ENCODE peak calls at places on chromosome 15, in seven cellular contexts. One of them, this sample, is unnamed.

GRCh38 chr15:94576889-94577533 is 345.6 kb downstream of the MCTP2 start:
- DNase-seq in HepG2: peak; percentile 20
- DNase-seq in GM12878: no peak
- DNase-seq in K562: peak; percentile 56
- DNase-seq in H1: peak; percentile 74
- DNase-seq in SK-N-SH: peak; percentile 10
- DNase-seq in HCT116: peak; percentile 26
- DNase-seq in this sample: peak; percentile 48

GRCh38 chr15:25060472-25060803 is 105.7 kb downstream of the SNRPN start:
- DNase-seq in GM12878: no peak
- DNase-seq in K562: no peak
- DNase-seq in SK-N-SH: no peak
- DNase-seq in HepG2: no peak
- DNase-seq in HCT116: no peak
- DNase-seq in H1: no peak
- DNase-seq in this sample: no peak

GRCh38 chr15:78003539-78004008 is 73.9 kb downstream of the TBC1D2B start:
- DNase-seq in HepG2: no peak
- DNase-seq in HCT116: no peak
- DNase-seq in SK-N-SH: no peak
- DNase-seq in K562: no peak
- DNase-seq in GM12878: no peak
- DNase-seq in H1: no peak
- DNase-seq in this sample: peak; percentile 17

GRCh38 chr15:31349233-31350141 is 22.9 kb downstream of the KLF13 start:
- DNase-seq in SK-N-SH: no peak
- DNase-seq in K562: no peak
- DNase-seq in HCT116: no peak
- DNase-seq in GM12878: no peak
- DNase-seq in H1: no peak
- DNase-seq in HepG2: no peak
- DNase-seq in this sample: no peak

GRCh38 chr15:69499521-69500201 is 47.0 kb downstream of the RPLP1 start:
- DNase-seq in SK-N-SH: no peak
- DNase-seq in GM12878: no peak
- DNase-seq in HCT116: no peak
- DNase-seq in HepG2: no peak
- DNase-seq in K562: no peak
- DNase-seq in H1: peak; percentile 44
- DNase-seq in this sample: no peak

GRCh38 chr15:63466378-63467192 is 37.8 kb upstream of the USP3 start:
- DNase-seq in H1: peak; percentile 55
- DNase-seq in SK-N-SH: peak; percentile 72
- DNase-seq in HCT116: peak; percentile 74
- DNase-seq in K562: peak; percentile 81
- DNase-seq in GM12878: no peak
- DNase-seq in HepG2: peak; percentile 66
- DNase-seq in this sample: peak; percentile 84

GRCh38 chr15:69558138-69558409 is 105.5 kb downstream of the RPLP1 start:
- DNase-seq in HepG2: no peak
- DNase-seq in GM12878: no peak
- DNase-seq in SK-N-SH: no peak
- DNase-seq in HCT116: no peak
- DNase-seq in K562: no peak
- DNase-seq in H1: no peak
- DNase-seq in this sample: no peak

GRCh38 chr15:95609096-95609495 is 721.4 kb upstream of the NR2F2 start:
- DNase-seq in GM12878: no peak
- DNase-seq in HepG2: no peak
- DNase-seq in HCT116: no peak
- DNase-seq in SK-N-SH: no peak
- DNase-seq in H1: no peak
- DNase-seq in K562: no peak
- DNase-seq in this sample: no peak

GRCh38 chr15:74826372-74826819 is at the start of gene CPLX3:
- DNase-seq in HCT116: no peak
- DNase-seq in SK-N-SH: peak; percentile 62
- DNase-seq in GM12878: no peak
- DNase-seq in K562: peak; percentile 36
- DNase-seq in H1: peak; percentile 84
- DNase-seq in HepG2: no peak
- DNase-seq in this sample: peak; percentile 56

GRCh38 chr15:74889390-74889881 is 406 bp upstream of the MPI start:
- DNase-seq in SK-N-SH: peak; percentile 54
- DNase-seq in K562: peak; percentile 74
- DNase-seq in HCT116: no peak
- DNase-seq in H1: peak; percentile 54
- DNase-seq in HepG2: no peak
- DNase-seq in GM12878: no peak
- DNase-seq in this sample: peak; percentile 25

GRCh38 chr15:48717458-48717857 is 71.9 kb upstream of the FBN1 start:
- DNase-seq in SK-N-SH: no peak
- DNase-seq in K562: no peak
- DNase-seq in H1: no peak
- DNase-seq in HCT116: no peak
- DNase-seq in HepG2: no peak
- DNase-seq in GM12878: no peak
- DNase-seq in this sample: peak; percentile 39

GRCh38 chr15:44296625-44297524 is 8.4 kb downstream of the GOLM2 start:
- DNase-seq in H1: no peak
- DNase-seq in GM12878: no peak
- DNase-seq in HepG2: peak; percentile 5
- DNase-seq in HCT116: peak; percentile 40
- DNase-seq in K562: peak; percentile 87
- DNase-seq in SK-N-SH: no peak
- DNase-seq in this sample: peak; percentile 23

GRCh38 chr15:88749699-88750098 is 53.5 kb upstream of the ACAN start:
- DNase-seq in GM12878: no peak
- DNase-seq in HCT116: no peak
- DNase-seq in K562: no peak
- DNase-seq in SK-N-SH: no peak
- DNase-seq in H1: peak; percentile 3
- DNase-seq in HepG2: no peak
- DNase-seq in this sample: no peak

GRCh38 chr15:68623301-68623892 is 44.6 kb downstream of the CORO2B start:
- DNase-seq in HepG2: no peak
- DNase-seq in H1: no peak
- DNase-seq in GM12878: no peak
- DNase-seq in K562: no peak
- DNase-seq in HCT116: no peak
- DNase-seq in SK-N-SH: no peak
- DNase-seq in this sample: no peak

GRCh38 chr15:57456559-57456958 is 80.3 kb downstream of the CGNL1 start:
- DNase-seq in GM12878: no peak
- DNase-seq in HepG2: no peak
- DNase-seq in H1: no peak
- DNase-seq in SK-N-SH: no peak
- DNase-seq in HCT116: no peak
- DNase-seq in K562: no peak
- DNase-seq in this sample: no peak

GRCh38 chr15:61768131-61768530 is 292.1 kb downstream of the VPS13C start:
- DNase-seq in HCT116: no peak
- DNase-seq in SK-N-SH: no peak
- DNase-seq in GM12878: no peak
- DNase-seq in K562: no peak
- DNase-seq in H1: no peak
- DNase-seq in HepG2: no peak
- DNase-seq in this sample: no peak

GRCh38 chr15:82689147-82689546 is 20.5 kb downstream of the AP3B2 start:
- DNase-seq in HCT116: no peak
- DNase-seq in SK-N-SH: no peak
- DNase-seq in H1: no peak
- DNase-seq in GM12878: no peak
- DNase-seq in HepG2: no peak
- DNase-seq in K562: no peak
- DNase-seq in this sample: no peak

GRCh38 chr15:69543681-69544080 is 91.1 kb downstream of the RPLP1 start:
- DNase-seq in HCT116: no peak
- DNase-seq in HepG2: no peak
- DNase-seq in K562: no peak
- DNase-seq in H1: no peak
- DNase-seq in SK-N-SH: no peak
- DNase-seq in GM12878: no peak
- DNase-seq in this sample: no peak

GRCh38 chr15:101444015-101444414 is 45.5 kb downstream of the PCSK6 start:
- DNase-seq in H1: no peak
- DNase-seq in GM12878: no peak
- DNase-seq in SK-N-SH: no peak
- DNase-seq in K562: no peak
- DNase-seq in HCT116: no peak
- DNase-seq in HepG2: no peak
- DNase-seq in this sample: no peak

GRCh38 chr15:83559310-83559966 is 94.5 kb upstream of the ADAMTSL3 start:
- DNase-seq in HepG2: peak; percentile 48
- DNase-seq in K562: peak; percentile 80
- DNase-seq in HCT116: peak; percentile 60
- DNase-seq in H1: peak; percentile 74
- DNase-seq in GM12878: peak; percentile 20
- DNase-seq in SK-N-SH: peak; percentile 66
- DNase-seq in this sample: peak; percentile 77

GRCh38 chr15:31727612-31728011 is 302.7 kb upstream of the CHRNA7 start:
- DNase-seq in HepG2: no peak
- DNase-seq in HCT116: no peak
- DNase-seq in H1: no peak
- DNase-seq in SK-N-SH: no peak
- DNase-seq in GM12878: no peak
- DNase-seq in K562: no peak
- DNase-seq in this sample: no peak

GRCh38 chr15:100733088-100733487 is 130.7 kb downstream of the ASB7 start:
- DNase-seq in HCT116: no peak
- DNase-seq in SK-N-SH: peak; percentile 3
- DNase-seq in HepG2: no peak
- DNase-seq in H1: peak; percentile 19
- DNase-seq in K562: no peak
- DNase-seq in GM12878: no peak
- DNase-seq in this sample: peak; percentile 97

GRCh38 chr15:89307046-89307587 is 27.5 kb downstream of the POLG start:
- DNase-seq in HepG2: no peak
- DNase-seq in SK-N-SH: no peak
- DNase-seq in GM12878: no peak
- DNase-seq in HCT116: no peak
- DNase-seq in K562: no peak
- DNase-seq in H1: no peak
- DNase-seq in this sample: no peak

GRCh38 chr15:94314639-94315038 is 83.3 kb downstream of the MCTP2 start:
- DNase-seq in GM12878: no peak
- DNase-seq in H1: no peak
- DNase-seq in HepG2: no peak
- DNase-seq in K562: no peak
- DNase-seq in SK-N-SH: no peak
- DNase-seq in HCT116: no peak
- DNase-seq in this sample: no peak

GRCh38 chr15:50883903-50884302 is 24.6 kb upstream of the AP4E1 start:
- DNase-seq in H1: no peak
- DNase-seq in K562: peak; percentile 31
- DNase-seq in HCT116: no peak
- DNase-seq in GM12878: peak; percentile 55
- DNase-seq in SK-N-SH: no peak
- DNase-seq in HepG2: no peak
- DNase-seq in this sample: no peak

GRCh38 chr15:55993804-55994539 is 560 bp upstream of the NEDD4 start:
- DNase-seq in HepG2: peak; percentile 24
- DNase-seq in HCT116: peak; percentile 21
- DNase-seq in K562: peak; percentile 47
- DNase-seq in GM12878: no peak
- DNase-seq in SK-N-SH: peak; percentile 63
- DNase-seq in H1: peak; percentile 57
- DNase-seq in this sample: peak; percentile 56

GRCh38 chr15:57527382-57528091 is 64.2 kb upstream of the MYZAP start:
- DNase-seq in K562: peak; percentile 72
- DNase-seq in HepG2: peak; percentile 76
- DNase-seq in H1: peak; percentile 63
- DNase-seq in HCT116: peak; percentile 61
- DNase-seq in GM12878: peak; percentile 46
- DNase-seq in SK-N-SH: peak; percentile 51
- DNase-seq in this sample: peak; percentile 90

DNA sequence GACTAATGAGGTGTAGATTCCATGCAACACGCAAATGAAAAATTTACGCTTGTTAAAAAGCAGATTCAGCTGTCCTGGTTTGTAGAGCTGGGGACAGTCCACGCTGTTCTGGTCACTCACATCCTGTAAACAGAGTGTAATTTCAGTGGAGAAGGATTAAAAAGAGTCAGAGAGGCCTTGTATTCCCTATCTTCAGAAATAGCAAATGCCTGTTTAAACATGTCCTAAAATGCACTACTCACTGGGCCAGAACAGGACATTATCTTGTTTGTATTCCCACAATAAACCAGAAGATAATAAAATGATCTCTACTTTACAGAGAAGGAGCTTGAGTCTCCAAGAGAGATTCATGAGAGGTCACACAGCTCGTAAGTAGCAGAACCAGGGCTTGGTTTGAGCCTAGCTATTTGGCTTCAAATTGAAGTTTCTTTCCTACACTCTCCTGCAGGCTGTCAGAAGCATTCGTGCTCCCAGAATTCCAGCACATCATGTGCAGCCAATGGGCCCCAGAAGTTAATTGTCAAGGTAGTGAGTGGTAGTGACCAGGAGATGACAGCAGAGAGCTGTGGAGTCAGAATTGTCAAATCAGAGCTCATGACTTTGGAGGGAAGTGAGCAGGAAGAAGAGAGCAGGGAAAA is 242.5 kb downstream of the ATP8B4 start:
- DNase-seq in HepG2: no peak
- DNase-seq in GM12878: no peak
- DNase-seq in SK-N-SH: no peak
- DNase-seq in H1: peak; percentile 49
- DNase-seq in K562: peak; percentile 6
- DNase-seq in HCT116: peak; percentile 12
- DNase-seq in this sample: peak; percentile 65
- TF ChIP-seq JUND in HepG2: no peak
- TF ChIP-seq JUND in GM12878: no peak
- TF ChIP-seq JUND in SK-N-SH: no peak
- TF ChIP-seq JUND in H1: no peak
- TF ChIP-seq JUND in K562: no peak
- TF ChIP-seq JUND in HCT116: no peak
- TF ChIP-seq JUND in this sample: no peak

GRCh38 chr15:79007066-79007465 is 62.2 kb upstream of the CTSH start:
- DNase-seq in HepG2: peak; percentile 75
- DNase-seq in SK-N-SH: peak; percentile 45
- DNase-seq in HCT116: peak; percentile 57
- DNase-seq in K562: peak; percentile 85
- DNase-seq in H1: peak; percentile 87
- DNase-seq in GM12878: peak; percentile 40
- DNase-seq in this sample: no peak
- TF ChIP-seq JUND in HepG2: no peak
- TF ChIP-seq JUND in SK-N-SH: no peak
- TF ChIP-seq JUND in HCT116: no peak
- TF ChIP-seq JUND in K562: no peak
- TF ChIP-seq JUND in H1: no peak
- TF ChIP-seq JUND in GM12878: no peak
- TF ChIP-seq JUND in this sample: no peak

GRCh38 chr15:76343313-76343996 is 6.9 kb downstream of the ISL2 start:
- DNase-seq in GM12878: no peak
- DNase-seq in HCT116: no peak
- DNase-seq in SK-N-SH: no peak
- DNase-seq in K562: no peak
- DNase-seq in HepG2: no peak
- DNase-seq in H1: no peak
- DNase-seq in this sample: no peak
- TF ChIP-seq JUND in GM12878: no peak
- TF ChIP-seq JUND in HCT116: no peak
- TF ChIP-seq JUND in SK-N-SH: no peak
- TF ChIP-seq JUND in K562: no peak
- TF ChIP-seq JUND in HepG2: no peak
- TF ChIP-seq JUND in H1: no peak
- TF ChIP-seq JUND in this sample: no peak

GRCh38 chr15:53193149-53193548 is 403.0 kb upstream of the ONECUT1 start:
- DNase-seq in HepG2: peak; percentile 37
- DNase-seq in K562: peak; percentile 6
- DNase-seq in H1: no peak
- DNase-seq in HCT116: no peak
- DNase-seq in SK-N-SH: no peak
- DNase-seq in GM12878: no peak
- DNase-seq in this sample: peak; percentile 73
- TF ChIP-seq JUND in HepG2: no peak
- TF ChIP-seq JUND in K562: no peak
- TF ChIP-seq JUND in H1: no peak
- TF ChIP-seq JUND in HCT116: no peak
- TF ChIP-seq JUND in SK-N-SH: no peak
- TF ChIP-seq JUND in GM12878: no peak
- TF ChIP-seq JUND in this sample: no peak